ENCODE peak calls at places on chromosomes 13 and 19, in five cellular contexts. Q is spleen, P is Panc1, D is pancreas, J is aorta. Z is an unnamed sample. For H3K9me3, the result is how much of the 10 kb centered on the place peaks cover.

GRCh38 chr13:42947925-42948324 is 44.1 kb downstream of the EPSTI1 start:
- DNase-seq in Q (no peak), P (no peak), D (no peak), J (no peak), Z (no peak)

GRCh38 chr13:61202042-61202441 is 213.6 kb downstream of the PCDH20 start:
- DNase-seq in Q (no peak), P (no peak), D (no peak), J (no peak), Z (no peak)

GRCh38 chr19:49315111-49315510 is 9.9 kb downstream of the SLC6A16 start:
- DNase-seq in Q (no peak), P (no peak), D (no peak), J (no peak), Z (no peak)

GRCh38 chr13:101640797-101641400 is 188.4 kb downstream of the ITGBL1 start:
- DNase-seq in Q (no peak), P (no peak), D (no peak), J (no peak), Z (peak)

GRCh38 chr13:95224064-95224463 is 77.2 kb downstream of the ABCC4 start:
- DNase-seq in Q (no peak), P (no peak), D (no peak), J (no peak), Z (no peak)

GRCh38 chr19:1860133-1860775 is 3.1 kb downstream of the KLF16 start:
- DNase-seq in Q (no peak), P (no peak), D (peak), J (peak), Z (no peak)

GRCh38 chr13:113742000-113742441 is 17.0 kb upstream of the TMEM255B start:
- DNase-seq in Q (peak), P (no peak), D (no peak), J (peak), Z (no peak)

GRCh38 chr19:5292453-5292842 is 48.2 kb downstream of the PTPRS start:
- DNase-seq in Q (no peak), P (no peak), D (no peak), J (no peak), Z (no peak)

GRCh38 chr19:47275866-47276461 is 1.3 kb downstream of the INAFM1 start:
- DNase-seq in Q (peak), P (no peak), D (peak), J (peak), Z (no peak)

GRCh38 chr13:113947321-113948033 is 26.4 kb downstream of the C13orf46 start:
- DNase-seq in Q (peak), P (no peak), D (peak), J (peak), Z (no peak)

GRCh38 chr13:71758823-71759222 is 108.2 kb downstream of the DACH1 start:
- DNase-seq in Q (no peak), P (no peak), D (no peak), J (no peak), Z (no peak)

GRCh38 chr19:52415711-52416110 is 13.2 kb upstream of the ZNF534 start:
- DNase-seq in Q (no peak), P (no peak), D (no peak), J (no peak), Z (no peak)

GRCh38 chr19:52410276-52410675 is 12.6 kb downstream of the ZNF528 start:
- DNase-seq in Q (no peak), P (no peak), D (no peak), J (no peak), Z (no peak)
- H3K9me3 ChIP-seq in Q (half or more), P (under half), D (under half), J (under half), Z (under half)

GRCh38 chr19:39553082-39553652 is 13.2 kb upstream of the EID2 start:
- DNase-seq in Q (no peak), P (no peak), D (no peak), J (no peak), Z (no peak)
- H3K9me3 ChIP-seq in Q (under half), P (under half), D (under half), J (under half), Z (under half)

DNA sequence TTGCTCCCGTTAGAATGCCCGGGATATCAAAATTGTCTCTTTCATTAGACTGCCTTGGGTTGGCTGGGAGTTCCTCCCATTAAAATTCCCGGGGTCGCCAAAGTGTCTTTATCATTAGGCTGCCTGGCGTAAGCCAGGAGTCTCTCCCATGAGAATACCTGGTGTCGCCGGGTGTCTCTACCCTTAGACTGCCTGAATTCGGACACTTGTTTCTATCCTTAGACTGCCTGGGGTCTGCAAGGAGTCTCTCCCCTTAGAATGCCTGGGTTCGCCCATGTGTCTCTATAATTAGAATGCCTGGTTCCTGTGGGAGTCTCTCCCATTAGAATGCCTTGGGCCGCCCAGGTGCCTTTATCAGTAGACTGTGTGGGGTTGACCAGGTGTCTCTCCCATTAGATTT is 1538.2 kb downstream of the UQCRFS1 start:
- DNase-seq in Q (no peak), P (no peak), D (no peak), J (no peak), Z (no peak)
- H3K9me3 ChIP-seq in Q (half or more), P (under half), D (under half), J (under half), Z (under half)

DNA sequence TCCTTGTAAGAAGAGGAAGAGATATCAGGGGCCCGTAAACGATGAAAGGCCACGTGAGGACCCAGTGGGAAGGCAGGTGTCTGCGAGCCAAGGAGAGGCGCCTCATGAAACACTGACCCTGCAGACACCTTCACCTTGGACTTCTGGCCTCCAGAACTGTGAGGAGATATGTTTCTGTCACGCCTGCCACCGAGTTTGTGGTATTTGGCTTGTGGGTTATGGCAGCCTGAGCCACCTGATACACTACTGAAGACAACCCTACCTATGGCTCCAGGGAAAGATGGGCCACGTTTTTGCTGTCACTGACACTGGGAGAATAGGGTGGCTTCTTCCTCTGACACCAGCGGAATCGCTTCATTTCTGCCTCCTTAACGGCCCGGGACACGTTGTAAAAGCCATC is 217.5 kb upstream of the MAB21L1 start:
- DNase-seq in Q (no peak), P (no peak), D (no peak), J (no peak), Z (no peak)
- H3K9me3 ChIP-seq in Q (under half), P (under half), D (under half), J (under half), Z (under half)

DNA sequence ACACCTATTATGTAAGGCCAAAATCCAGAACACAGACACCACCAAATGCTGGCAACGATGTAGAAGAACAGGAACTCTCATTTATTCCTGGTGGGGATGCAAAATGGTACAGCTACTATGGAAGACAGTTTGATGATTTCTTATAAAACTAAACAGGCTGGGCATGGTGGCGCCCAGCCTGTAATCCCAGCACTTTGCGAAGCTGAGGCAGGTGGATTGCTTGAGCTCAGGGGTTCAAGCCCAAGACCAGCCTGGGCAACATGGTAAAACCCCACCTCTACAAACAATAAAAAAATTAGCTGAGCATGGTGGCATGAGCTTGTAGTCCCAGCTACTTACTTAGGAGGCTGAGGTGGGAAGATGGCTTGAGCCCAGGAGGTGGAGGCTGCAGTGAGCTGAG is 98.3 kb downstream of the TUBA3C start:
- DNase-seq in Q (no peak), P (no peak), D (no peak), J (no peak), Z (no peak)
- H3K9me3 ChIP-seq in Q (under half), P (under half), D (under half), J (under half), Z (under half)

GRCh38 chr19:27716922-27717321 is 1496.0 kb downstream of the UQCRFS1 start:
- DNase-seq in Q (no peak), P (no peak), D (no peak), J (no peak), Z (no peak)
- H3K9me3 ChIP-seq in Q (half or more), P (under half), D (under half), J (under half), Z (under half)

DNA sequence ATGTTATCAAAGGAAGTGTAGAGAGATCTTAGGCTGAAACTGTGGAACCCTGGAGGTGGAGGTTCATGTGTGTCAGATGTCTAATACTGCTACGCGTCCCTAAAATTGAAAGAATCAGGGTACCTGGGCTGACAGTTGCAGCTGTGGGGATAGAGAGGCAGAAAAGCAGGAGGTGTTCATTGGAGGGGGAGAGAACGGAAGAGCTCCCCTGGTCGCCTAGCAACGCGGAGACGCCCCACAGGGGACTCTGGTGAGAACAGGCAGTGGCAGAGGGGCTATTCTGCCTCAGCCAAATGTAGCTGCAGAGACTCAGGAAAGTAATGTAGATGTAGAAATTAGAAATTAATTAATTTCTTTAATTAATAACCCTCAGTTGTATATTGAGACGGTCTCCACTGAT is 10.1 kb upstream of the ZNF835 start:
- DNase-seq in Q (no peak), P (no peak), D (no peak), J (no peak), Z (no peak)
- H3K9me3 ChIP-seq in Q (under half), P (under half), D (under half), J (under half), Z (under half)

GRCh38 chr19:40025938-40026596 is 29.2 kb downstream of the ZNF546 start:
- DNase-seq in Q (no peak), P (no peak), D (no peak), J (no peak), Z (no peak)
- H3K9me3 ChIP-seq in Q (half or more), P (half or more), D (under half), J (under half), Z (under half)

GRCh38 chr13:37492741-37493514 is 105.6 kb downstream of the POSTN start:
- DNase-seq in Q (no peak), P (no peak), D (no peak), J (no peak), Z (no peak)
- H3K9me3 ChIP-seq in Q (under half), P (under half), D (under half), J (under half), Z (under half)

Z was measured in keratinocyte.